ENCODE peak calls at places on chromosomes 6 and 20, in eight cellular contexts. I is NCI-H510A; T is NCI-H2081; Z is activated T-helper 1 cell treated with Interleukin-2 at 50 U/mL for 16 hours; X is NB4; L is stimulated activated naive CD8-positive, alpha-beta T cell treated with anti-CD3 and anti-CD28 coated beads, Interleukin-15, amount 100 ng/mL, for 72 hours; K is stimulated activated CD4-positive, alpha-beta T cell treated with anti-CD3 and anti-CD28 coated beads, Interleukin-1b, Interleukin-23, amount 100 ng/mL, for 1 hour; C is AG10803. D is an unnamed sample.

GRCh38 chr20:62364911-62365736 is 2.0 kb downstream of the LAMA5 start:
- DNase-seq in K (no peak), X (no peak), T (no peak), L (no peak), C (no peak), Z (no peak), I (no peak), D (no peak)

GRCh38 chr20:3679749-3680700 is 1.8 kb downstream of the ADAM33 start:
- DNase-seq in X (no peak), Z (no peak), L (no peak), K (no peak), T (no peak), I (no peak), C (peak; percentile 96), D (no peak)

GRCh38 chr6:36428911-36429310 is 13.7 kb downstream of the PXT1 start:
- DNase-seq in L (no peak), C (no peak), Z (no peak), T (no peak), I (no peak), K (no peak), X (no peak), D (no peak)

GRCh38 chr6:71509142-71509541 is 220.5 kb downstream of the OGFRL1 start:
- DNase-seq in I (no peak), Z (no peak), C (no peak), T (no peak), X (no peak), K (no peak), L (no peak), D (no peak)

GRCh38 chr6:160028487-160029275 is 59.8 kb downstream of the IGF2R start:
- DNase-seq in Z (no peak), I (no peak), T (no peak), L (peak; percentile 51), C (no peak), X (no peak), K (no peak), D (no peak)

GRCh38 chr20:49570828-49571552 is 3.1 kb upstream of the PTGIS start:
- DNase-seq in I (no peak), X (no peak), L (no peak), C (no peak), Z (no peak), T (no peak), K (no peak), D (no peak)

GRCh38 chr6:90458353-90459224 is 128.3 kb downstream of the MAP3K7 start:
- DNase-seq in L (peak; percentile 95), C (no peak), K (peak; percentile 46), X (no peak), T (no peak), Z (peak; percentile 32), I (no peak), D (no peak)

GRCh38 chr20:48471734-48472408 is 355.9 kb downstream of the PREX1 start:
- DNase-seq in L (no peak), X (no peak), T (no peak), C (no peak), I (no peak), K (no peak), Z (no peak), D (no peak)

GRCh38 chr6:145036236-145036635 is 699.1 kb downstream of the EPM2A start:
- DNase-seq in X (no peak), T (no peak), K (no peak), I (no peak), C (no peak), L (no peak), Z (no peak), D (no peak)

GRCh38 chr6:29992792-29993191 is 50.5 kb downstream of the HLA-A start:
- DNase-seq in T (no peak), C (peak; percentile 36), L (no peak), I (no peak), X (no peak), K (no peak), Z (no peak), D (no peak)

GRCh38 chr6:72328775-72329174 is 293.1 kb upstream of the KCNQ5 start:
- DNase-seq in I (no peak), T (no peak), Z (no peak), C (peak; percentile 29), X (no peak), L (no peak), K (no peak), D (no peak)

GRCh38 chr6:41675176-41675767 is 37.0 kb downstream of the MDFI start:
- DNase-seq in I (no peak), Z (no peak), L (no peak), K (no peak), C (no peak), X (no peak), T (no peak), D (peak; percentile 31)

GRCh38 chr20:38217791-38218565 is 42.6 kb downstream of the KIAA1755 start:
- DNase-seq in Z (no peak), X (no peak), T (no peak), K (no peak), C (peak; percentile 95), I (no peak), L (no peak), D (no peak)

GRCh38 chr6:127967708-127968107 is 66.8 kb upstream of the THEMIS start:
- DNase-seq in C (no peak), X (no peak), I (no peak), Z (no peak), K (no peak), T (no peak), L (peak; percentile 57), D (no peak)

GRCh38 chr6:37251211-37251610 is 6.4 kb upstream of the TBC1D22B start:
- DNase-seq in I (no peak), Z (no peak), T (no peak), L (no peak), C (peak; percentile 45), X (no peak), K (no peak), D (no peak)

GRCh38 chr6:117992856-117993255 is 85.8 kb downstream of the SLC35F1 start:
- DNase-seq in I (no peak), Z (no peak), X (no peak), C (no peak), L (no peak), K (no peak), T (no peak), D (peak; percentile 45)

GRCh38 chr6:34489229-34489805 is 23.4 kb downstream of the PACSIN1 start:
- DNase-seq in C (peak; percentile 11), L (no peak), K (no peak), Z (no peak), I (no peak), X (peak; percentile 40), T (no peak), D (no peak)

GRCh38 chr6:2482773-2483172 is 237.4 kb upstream of the GMDS start:
- DNase-seq in C (no peak), K (no peak), Z (no peak), L (no peak), T (no peak), I (no peak), X (peak; percentile 33), D (no peak)

GRCh38 chr6:44171899-44172546 is 13.4 kb downstream of the CAPN11 start:
- DNase-seq in I (no peak), L (peak; percentile 62), Z (no peak), X (no peak), C (no peak), K (no peak), T (no peak), D (no peak)

GRCh38 chr20:353166-353565 is 6.3 kb downstream of the NRSN2 start:
- DNase-seq in C (no peak), Z (no peak), K (no peak), X (no peak), T (no peak), L (no peak), I (no peak), D (no peak)

GRCh38 chr20:36481380-36482043 is 59.8 kb upstream of the MYL9 start:
- DNase-seq in Z (no peak), L (no peak), I (no peak), K (no peak), X (no peak), T (peak; percentile 27), C (no peak), D (no peak)

GRCh38 chr6:135586844-135587243 is 89.3 kb upstream of the AHI1 start:
- DNase-seq in K (no peak), X (peak; percentile 16), Z (no peak), I (no peak), T (no peak), L (peak; percentile 67), C (no peak), D (no peak)

GRCh38 chr6:127069659-127070279 is 48.7 kb upstream of the RSPO3 start:
- DNase-seq in K (no peak), Z (no peak), X (peak; percentile 36), C (peak; percentile 43), L (no peak), T (peak; percentile 11), I (no peak), D (no peak)

GRCh38 chr20:18020931-18021330 is 36.8 kb downstream of the OVOL2 start:
- DNase-seq in C (no peak), K (no peak), L (no peak), I (no peak), Z (no peak), T (no peak), X (no peak), D (no peak)

GRCh38 chr20:38987777-38988176 is 25.6 kb downstream of the DHX35 start:
- DNase-seq in T (no peak), K (no peak), L (no peak), I (no peak), X (no peak), Z (no peak), C (no peak), D (no peak)

GRCh38 chr20:50844430-50845100 is 49.7 kb downstream of the BCAS4 start:
- DNase-seq in I (no peak), X (peak; percentile 42), Z (peak; percentile 3), K (no peak), C (peak; percentile 28), T (no peak), L (peak; percentile 87), D (no peak)

GRCh38 chr6:146700078-146700686 is 101.4 kb downstream of the ADGB start:
- DNase-seq in X (peak; percentile 82), Z (no peak), L (peak; percentile 28), C (peak; percentile 82), K (no peak), I (peak; percentile 8), T (peak; percentile 68), D (peak; percentile 62)

GRCh38 chr6:160278786-160279310 is 20.2 kb upstream of the SLC22A2 start:
- DNase-seq in X (no peak), C (no peak), Z (no peak), K (no peak), L (no peak), I (no peak), T (no peak), D (no peak)

GRCh38 chr20:45968081-45968671 is 3.8 kb downstream of the ZNF335 start:
- DNase-seq in C (no peak), T (no peak), I (no peak), Z (no peak), X (no peak), K (no peak), L (no peak), D (no peak)

GRCh38 chr6:137264308-137265075 is 45.3 kb upstream of the IFNGR1 start:
- DNase-seq in X (no peak), T (no peak), L (no peak), C (peak; percentile 37), I (no peak), Z (no peak), K (no peak), D (no peak)

GRCh38 chr6:37493047-37493995 is 6.4 kb downstream of the CCDC167 start:
- DNase-seq in X (no peak), K (no peak), C (no peak), L (no peak), T (peak; percentile 91), I (peak; percentile 58), Z (no peak), D (no peak)

GRCh38 chr20:33789109-33789857 is 21.9 kb upstream of the CHMP4B start:
- DNase-seq in Z (no peak), X (no peak), I (no peak), T (no peak), L (no peak), C (peak; percentile 92), K (no peak), D (peak; percentile 2)

GRCh38 chr6:45923831-45924391 is 91.7 kb downstream of the CLIC5 start:
- DNase-seq in L (peak; percentile 79), Z (no peak), C (peak; percentile 66), K (no peak), X (no peak), T (no peak), I (no peak), D (no peak)

GRCh38 chr20:59498291-59498690 is 106.0 kb upstream of the PHACTR3 start:
- DNase-seq in X (no peak), C (no peak), I (no peak), L (no peak), Z (no peak), K (no peak), T (no peak), D (no peak)